ENCODE peak calls at places on chromosomes 1 and 21, in five cellular contexts. K, W, T, D and Y are unnamed samples.

GRCh38 chr1:72431810-72432209 is 149.5 kb upstream of the NEGR1 start:
- DNase-seq in K (no peak), W (no peak), T (peak), D (no peak), Y (no peak)

GRCh38 chr1:220189750-220190347 is 82.4 kb downstream of the RAB3GAP2 start:
- DNase-seq in K (no peak), W (no peak), T (peak), D (peak), Y (no peak)

GRCh38 chr1:29208462-29208861 is 22.3 kb downstream of the MECR start:
- DNase-seq in K (no peak), W (no peak), T (no peak), D (no peak), Y (no peak)

GRCh38 chr1:113734357-113735055 is 24.8 kb downstream of the PHTF1 start:
- DNase-seq in K (no peak), W (no peak), T (no peak), D (no peak), Y (no peak)

GRCh38 chr21:46557469-46557868 is 47.4 kb downstream of the S100B start:
- DNase-seq in K (no peak), W (no peak), T (no peak), D (no peak), Y (no peak)

GRCh38 chr1:19484793-19485361 is 462 bp downstream of the CAPZB start:
- DNase-seq in K (no peak), W (no peak), T (peak), D (peak), Y (no peak)

GRCh38 chr21:34337741-34338140 is 26.1 kb upstream of the KCNE2 start:
- DNase-seq in K (no peak), W (no peak), T (peak), D (no peak), Y (no peak)

GRCh38 chr1:200867018-200867811 is 5.6 kb upstream of the GPR25 start:
- DNase-seq in K (no peak), W (no peak), T (no peak), D (no peak), Y (no peak)

GRCh38 chr1:229271448-229272120 is 673 bp downstream of the RAB4A start:
- DNase-seq in K (peak), W (peak), T (peak), D (peak), Y (peak)

GRCh38 chr1:71944006-71944405 is 338.3 kb downstream of the NEGR1 start:
- DNase-seq in K (no peak), W (no peak), T (no peak), D (no peak), Y (no peak)

GRCh38 chr1:203089651-203090045 is 3.8 kb upstream of the MYOG start:
- DNase-seq in K (no peak), W (no peak), T (no peak), D (no peak), Y (no peak)

GRCh38 chr1:173413271-173413707 is 63.8 kb upstream of the PRDX6 start:
- DNase-seq in K (no peak), W (no peak), T (no peak), D (no peak), Y (no peak)

GRCh38 chr1:12005488-12006166 is 13.7 kb upstream of the MIIP start:
- DNase-seq in K (no peak), W (no peak), T (no peak), D (no peak), Y (no peak)

GRCh38 chr1:58367217-58367616 is 179.3 kb downstream of the OMA1 start:
- DNase-seq in K (no peak), W (no peak), T (no peak), D (no peak), Y (no peak)

GRCh38 chr1:154326546-154327465 is 1.5 kb downstream of the ATP8B2 start:
- DNase-seq in K (no peak), W (no peak), T (peak), D (peak), Y (no peak)

GRCh38 chr21:41641821-41642368 is 125.0 kb downstream of the RIPK4 start:
- DNase-seq in K (no peak), W (no peak), T (peak), D (peak), Y (no peak)

GRCh38 chr1:6445062-6445763 is 20.6 kb downstream of the ESPN start:
- DNase-seq in K (peak), W (peak), T (peak), D (no peak), Y (no peak)

GRCh38 chr1:198935371-198935921 is 296.6 kb downstream of the PTPRC start:
- DNase-seq in K (peak), W (peak), T (peak), D (peak), Y (peak)

GRCh38 chr1:60878323-60878722 is 204.0 kb upstream of the NFIA start:
- DNase-seq in K (no peak), W (no peak), T (no peak), D (no peak), Y (no peak)

GRCh38 chr21:31713973-31714740 is 17.8 kb downstream of the SCAF4 start:
- DNase-seq in K (no peak), W (no peak), T (peak), D (peak), Y (no peak)

GRCh38 chr21:17903029-17903806 is 84.1 kb upstream of the C21orf91 start:
- DNase-seq in K (no peak), W (no peak), T (peak), D (peak), Y (no peak)

GRCh38 chr1:192382758-192383157 is 66.0 kb downstream of the RGS21 start:
- DNase-seq in K (no peak), W (no peak), T (no peak), D (no peak), Y (no peak)

GRCh38 chr1:42841010-42841409 is 5.4 kb upstream of the ZNF691 start:
- DNase-seq in K (no peak), W (no peak), T (no peak), D (no peak), Y (no peak)

GRCh38 chr1:159282118-159282517 is 20.0 kb upstream of the FCER1A start:
- DNase-seq in K (no peak), W (no peak), T (no peak), D (no peak), Y (no peak)

GRCh38 chr1:204461331-204462228 is 33.0 kb downstream of the PIK3C2B start:
- DNase-seq in K (no peak), W (no peak), T (no peak), D (no peak), Y (no peak)

GRCh38 chr21:46600305-46600704 is 4.6 kb downstream of the S100B start:
- DNase-seq in K (no peak), W (no peak), T (no peak), D (no peak), Y (no peak)

GRCh38 chr1:16250547-16251251 is 13.7 kb upstream of the CPLANE2 start:
- DNase-seq in K (no peak), W (no peak), T (peak), D (peak), Y (no peak)

GRCh38 chr1:113388621-113389355 is 1.5 kb upstream of the MAGI3 start:
- DNase-seq in K (no peak), W (peak), T (peak), D (no peak), Y (no peak)

GRCh38 chr1:243421784-243422183 is 165.9 kb downstream of the SDCCAG8 start:
- DNase-seq in K (no peak), W (peak), T (peak), D (no peak), Y (no peak)

GRCh38 chr1:172827841-172828240 is 168.9 kb downstream of the FASLG start:
- DNase-seq in K (no peak), W (no peak), T (no peak), D (no peak), Y (no peak)

GRCh38 chr1:44542415-44543063 is 131.7 kb downstream of the TMEM53 start:
- DNase-seq in K (no peak), W (no peak), T (no peak), D (no peak), Y (no peak)